ENCODE peak calls at places on chromosome X, in seven cellular contexts. V is thoracic aorta; J is heart left ventricle; P is endothelial cell of umbilical vein; M is left lung; D is lung; A is CD4-positive, CD25-positive, alpha-beta regulatory T cell. X is an unnamed sample.

GRCh38 chrX:46180258-46180687 is 364.9 kb downstream of the ZNF674 start:
- DNase-seq in V (no peak), J (no peak), P (no peak), M (no peak), D (no peak), A (no peak), X (peak; percentile 35)

GRCh38 chrX:15930585-15930984 is 76.0 kb upstream of the AP1S2 start:
- DNase-seq in V (no peak), J (no peak), P (peak; percentile 36), M (no peak), D (no peak), A (peak; percentile 8), X (no peak)

GRCh38 chrX:2262679-2263055 is 238.1 kb downstream of the DHRSX start:
- DNase-seq in V (no peak), J (no peak), P (no peak), M (no peak), D (no peak), A (no peak), X (no peak)

GRCh38 chrX:19024366-19024765 is 40.5 kb upstream of the PHKA2 start:
- DNase-seq in V (no peak), J (no peak), P (no peak), M (no peak), D (no peak), A (no peak), X (no peak)

GRCh38 chrX:56788717-56789122 is 59.7 kb downstream of the NBDY start:
- DNase-seq in V (no peak), J (no peak), P (no peak), M (no peak), D (no peak), A (no peak), X (no peak)

GRCh38 chrX:13252726-13253125 is 67.1 kb downstream of the ATXN3L start:
- DNase-seq in V (no peak), J (no peak), P (no peak), M (no peak), D (no peak), A (no peak), X (no peak)

GRCh38 chrX:68332156-68332823 is 101.0 kb downstream of the OPHN1 start:
- DNase-seq in V (no peak), J (no peak), P (no peak), M (no peak), D (no peak), A (no peak), X (no peak)

GRCh38 chrX:18722500-18723071 is 15.1 kb downstream of the PPEF1 start:
- DNase-seq in V (no peak), J (no peak), P (no peak), M (no peak), D (no peak), A (no peak), X (no peak)

GRCh38 chrX:70922776-70923473 is 8.0 kb downstream of the SLC7A3 start:
- DNase-seq in V (no peak), J (no peak), P (no peak), M (no peak), D (no peak), A (no peak), X (no peak)

GRCh38 chrX:13899607-13900006 is 82.7 kb upstream of the GPM6B start:
- DNase-seq in V (peak; percentile 14), J (no peak), P (peak; percentile 15), M (no peak), D (no peak), A (no peak), X (no peak)

GRCh38 chrX:71636438-71637252 is 18.3 kb upstream of the CXCR3 start:
- DNase-seq in V (no peak), J (no peak), P (peak; percentile 53), M (no peak), D (no peak), A (peak; percentile 61), X (no peak)

GRCh38 chrX:2766921-2767320 is 15.1 kb downstream of the XG start:
- DNase-seq in V (no peak), J (no peak), P (no peak), M (no peak), D (no peak), A (no peak), X (no peak)

GRCh38 chrX:7159132-7159861 is 11.3 kb upstream of the PUDP start:
- DNase-seq in V (no peak), J (no peak), P (no peak), M (no peak), D (peak; percentile 44), A (no peak), X (no peak)

GRCh38 chrX:56994375-56995270 is 718 bp downstream of the SPIN3 start:
- DNase-seq in V (no peak), J (peak; percentile 38), P (peak; percentile 14), M (no peak), D (no peak), A (no peak), X (no peak)

GRCh38 chrX:17397074-17397473 is 22.1 kb downstream of the NHS start:
- DNase-seq in V (no peak), J (no peak), P (no peak), M (no peak), D (no peak), A (no peak), X (no peak)

GRCh38 chrX:77346859-77347258 is 100.3 kb upstream of the FGF16 start:
- DNase-seq in V (no peak), J (no peak), P (no peak), M (no peak), D (no peak), A (no peak), X (no peak)

GRCh38 chrX:50697691-50698090 is 116.3 kb downstream of the SHROOM4 start:
- DNase-seq in V (no peak), J (no peak), P (peak; percentile 75), M (no peak), D (no peak), A (no peak), X (peak; percentile 1)

GRCh38 chrX:13535371-13535770 is 34.0 kb upstream of the EGFL6 start:
- DNase-seq in V (no peak), J (no peak), P (no peak), M (no peak), D (no peak), A (no peak), X (no peak)

GRCh38 chrX:100819534-100819836 is 706 bp upstream of the CSTF2 start:
- DNase-seq in V (no peak), J (no peak), P (no peak), M (no peak), D (no peak), A (no peak), X (no peak)

GRCh38 chrX:129706395-129707072 is 32.2 kb upstream of the XPNPEP2 start:
- DNase-seq in V (no peak), J (peak; percentile 77), P (no peak), M (no peak), D (no peak), A (no peak), X (no peak)

GRCh38 chrX:65587616-65588526 is 53.3 kb upstream of the LAS1L start:
- DNase-seq in V (peak; percentile 36), J (peak; percentile 85), P (peak; percentile 38), M (peak; percentile 83), D (peak; percentile 73), A (no peak), X (peak; percentile 8)

GRCh38 chrX:261167-261857 is 19.9 kb upstream of the PLCXD1 start:
- DNase-seq in V (no peak), J (no peak), P (no peak), M (peak; percentile 80), D (no peak), A (no peak), X (no peak)

GRCh38 chrX:68697465-68698125 is 50.1 kb downstream of the STARD8 start:
- DNase-seq in V (no peak), J (no peak), P (peak; percentile 53), M (no peak), D (no peak), A (no peak), X (no peak)

GRCh38 chrX:147343467-147343866 is 528.9 kb upstream of the CXorf51A start:
- DNase-seq in V (no peak), J (no peak), P (no peak), M (no peak), D (no peak), A (no peak), X (no peak)

GRCh38 chrX:22952011-22952410 is 47.7 kb upstream of the DDX53 start:
- DNase-seq in V (no peak), J (no peak), P (peak; percentile 61), M (no peak), D (no peak), A (no peak), X (no peak)

GRCh38 chrX:36868592-36868991 is 139.6 kb upstream of the FAM47C start:
- DNase-seq in V (no peak), J (no peak), P (no peak), M (no peak), D (no peak), A (no peak), X (no peak)
- H3K4me3 ChIP-seq in V (no peak overlapping the region), J (no peak overlapping the region), P (no peak overlapping the region), M (no peak overlapping the region), D (no peak overlapping the region), A (no peak overlapping the region), X (no peak overlapping the region)

GRCh38 chrX:102978594-102978993 is 41.5 kb downstream of the RAB40AL start:
- DNase-seq in V (no peak), J (no peak), P (no peak), M (no peak), D (no peak), A (no peak), X (no peak)
- H3K4me1 ChIP-seq in V (no peaks in the 10 kb centered on the region), J (no peaks in the 10 kb centered on the region), P (no peaks in the 10 kb centered on the region), M (no peaks in the 10 kb centered on the region), D (no peaks in the 10 kb centered on the region), A (no peaks in the 10 kb centered on the region), X (no peaks in the 10 kb centered on the region)

DNA sequence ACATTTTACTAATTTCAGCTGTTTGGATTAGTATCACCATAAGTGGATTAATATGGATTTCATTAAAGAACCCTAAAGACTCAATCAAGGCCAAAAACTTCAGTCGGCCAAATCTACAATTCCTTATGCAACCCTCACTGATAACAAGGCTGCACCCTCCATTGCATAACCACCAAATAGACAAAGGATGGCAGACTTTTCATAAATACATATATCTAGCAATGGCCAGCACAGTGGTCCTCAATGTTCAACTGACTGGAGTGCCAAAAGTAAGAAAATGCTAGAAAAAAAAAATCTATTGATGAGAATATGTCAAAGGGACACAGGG is 46.6 kb downstream of the MID1IP1 start:
- DNase-seq in V (no peak), J (no peak), P (no peak), M (no peak), D (no peak), A (no peak), X (no peak)
- H3K27ac ChIP-seq in V (no peak overlapping the region), J (no peak overlapping the region), P (no peak overlapping the region), M (no peak overlapping the region), D (no peak overlapping the region), A (no peak overlapping the region), X (no peak overlapping the region)

GRCh38 chrX:53321943-53322497 is 40.6 kb upstream of the IQSEC2 start:
- DNase-seq in V (no peak), J (no peak), P (no peak), M (no peak), D (no peak), A (no peak), X (no peak)
- H3K4me3 ChIP-seq in V (no peak overlapping the region), J (no peak overlapping the region), P (no peak overlapping the region), M (no peak overlapping the region), D (no peak overlapping the region), A (no peak overlapping the region), X (no peak overlapping the region)

GRCh38 chrX:40121618-40122017 is 23.9 kb upstream of the BCOR start:
- DNase-seq in V (no peak), J (no peak), P (no peak), M (no peak), D (no peak), A (no peak), X (no peak)
- H3K4me1 ChIP-seq in V (no peaks in the 10 kb centered on the region), J (no peaks in the 10 kb centered on the region), P (no peaks in the 10 kb centered on the region), M (no peaks in the 10 kb centered on the region), D (no peaks in the 10 kb centered on the region), A (no peaks in the 10 kb centered on the region), X (no peaks in the 10 kb centered on the region)

GRCh38 chrX:48579259-48579658 is 5.0 kb downstream of the RBM3 start:
- DNase-seq in V (no peak), J (no peak), P (no peak), M (no peak), D (no peak), A (no peak), X (no peak)
- H3K27ac ChIP-seq in V (no peak overlapping the region), J (no peak overlapping the region), P (no peak overlapping the region), M (no peak overlapping the region), D (no peak overlapping the region), A (no peak overlapping the region), X (no peak overlapping the region)